ENCODE peak calls at places on chromosome 5, in ten cellular contexts. One of them, this sample, is unnamed.

GRCh38 chr5:151592855-151593408 is 1.8 kb upstream of the FAT2 start:
- DNase-seq in cardiac fibroblast: peak; percentile 31
- DNase-seq in progenitor cell of endocrine pancreas: no peak
- DNase-seq in IMR-90: no peak
- DNase-seq in foreskin fibroblast: no peak
- DNase-seq in nephron progenitor cell: peak; percentile 38
- DNase-seq in MM.1S: no peak
- DNase-seq in esophagus muscularis mucosa: no peak
- DNase-seq in A673: no peak
- DNase-seq in lower leg skin: no peak
- DNase-seq in this sample: no peak

GRCh38 chr5:68505917-68506860 is 290.6 kb downstream of the PIK3R1 start:
- DNase-seq in cardiac fibroblast: peak; percentile 59
- DNase-seq in progenitor cell of endocrine pancreas: no peak
- DNase-seq in IMR-90: peak; percentile 67
- DNase-seq in foreskin fibroblast: peak; percentile 84
- DNase-seq in nephron progenitor cell: no peak
- DNase-seq in MM.1S: no peak
- DNase-seq in esophagus muscularis mucosa: no peak
- DNase-seq in A673: peak; percentile 52
- DNase-seq in lower leg skin: no peak
- DNase-seq in this sample: no peak

GRCh38 chr5:135332519-135333150 is 66.4 kb downstream of the MACROH2A1 start:
- DNase-seq in cardiac fibroblast: peak; percentile 76
- DNase-seq in progenitor cell of endocrine pancreas: no peak
- DNase-seq in IMR-90: peak; percentile 77
- DNase-seq in foreskin fibroblast: peak; percentile 79
- DNase-seq in nephron progenitor cell: no peak
- DNase-seq in MM.1S: peak; percentile 31
- DNase-seq in esophagus muscularis mucosa: no peak
- DNase-seq in A673: peak; percentile 62
- DNase-seq in lower leg skin: no peak
- DNase-seq in this sample: no peak

GRCh38 chr5:54515634-54516033 is 1.9 kb upstream of the SNX18 start:
- DNase-seq in cardiac fibroblast: no peak
- DNase-seq in progenitor cell of endocrine pancreas: no peak
- DNase-seq in IMR-90: no peak
- DNase-seq in foreskin fibroblast: no peak
- DNase-seq in nephron progenitor cell: no peak
- DNase-seq in MM.1S: no peak
- DNase-seq in esophagus muscularis mucosa: no peak
- DNase-seq in A673: peak; percentile 46
- DNase-seq in lower leg skin: peak; percentile 76
- DNase-seq in this sample: no peak

GRCh38 chr5:8842906-8843590 is 702.8 kb downstream of the SEMA5A start:
- DNase-seq in cardiac fibroblast: peak; percentile 53
- DNase-seq in progenitor cell of endocrine pancreas: no peak
- DNase-seq in IMR-90: peak; percentile 60
- DNase-seq in foreskin fibroblast: peak; percentile 92
- DNase-seq in nephron progenitor cell: no peak
- DNase-seq in MM.1S: no peak
- DNase-seq in esophagus muscularis mucosa: no peak
- DNase-seq in A673: no peak
- DNase-seq in lower leg skin: no peak
- DNase-seq in this sample: no peak

GRCh38 chr5:181181650-181182565 is 23.1 kb downstream of the TRIM7 start:
- DNase-seq in cardiac fibroblast: peak; percentile 80
- DNase-seq in progenitor cell of endocrine pancreas: peak; percentile 35
- DNase-seq in IMR-90: peak; percentile 65
- DNase-seq in foreskin fibroblast: peak; percentile 87
- DNase-seq in nephron progenitor cell: peak; percentile 66
- DNase-seq in MM.1S: peak; percentile 82
- DNase-seq in esophagus muscularis mucosa: no peak
- DNase-seq in A673: peak; percentile 57
- DNase-seq in lower leg skin: no peak
- DNase-seq in this sample: no peak

GRCh38 chr5:83877911-83878706 is 157.5 kb upstream of the HAPLN1 start:
- DNase-seq in cardiac fibroblast: peak; percentile 55
- DNase-seq in progenitor cell of endocrine pancreas: no peak
- DNase-seq in IMR-90: peak; percentile 59
- DNase-seq in foreskin fibroblast: peak; percentile 1
- DNase-seq in nephron progenitor cell: no peak
- DNase-seq in MM.1S: no peak
- DNase-seq in esophagus muscularis mucosa: no peak
- DNase-seq in A673: no peak
- DNase-seq in lower leg skin: no peak
- DNase-seq in this sample: peak; percentile 59

GRCh38 chr5:174731214-174732039 is 7.0 kb downstream of the MSX2 start:
- DNase-seq in cardiac fibroblast: no peak
- DNase-seq in progenitor cell of endocrine pancreas: no peak
- DNase-seq in IMR-90: no peak
- DNase-seq in foreskin fibroblast: no peak
- DNase-seq in nephron progenitor cell: no peak
- DNase-seq in MM.1S: no peak
- DNase-seq in esophagus muscularis mucosa: no peak
- DNase-seq in A673: no peak
- DNase-seq in lower leg skin: no peak
- DNase-seq in this sample: no peak

GRCh38 chr5:122981846-122982245 is 54.7 kb downstream of the PPIC start:
- DNase-seq in cardiac fibroblast: peak; percentile 32
- DNase-seq in progenitor cell of endocrine pancreas: no peak
- DNase-seq in IMR-90: no peak
- DNase-seq in foreskin fibroblast: no peak
- DNase-seq in nephron progenitor cell: no peak
- DNase-seq in MM.1S: no peak
- DNase-seq in esophagus muscularis mucosa: no peak
- DNase-seq in A673: no peak
- DNase-seq in lower leg skin: no peak
- DNase-seq in this sample: no peak

GRCh38 chr5:83031391-83031790 is 45.8 kb downstream of the TMEM167A start:
- DNase-seq in cardiac fibroblast: no peak
- DNase-seq in progenitor cell of endocrine pancreas: no peak
- DNase-seq in IMR-90: no peak
- DNase-seq in foreskin fibroblast: no peak
- DNase-seq in nephron progenitor cell: no peak
- DNase-seq in MM.1S: no peak
- DNase-seq in esophagus muscularis mucosa: no peak
- DNase-seq in A673: no peak
- DNase-seq in lower leg skin: no peak
- DNase-seq in this sample: peak; percentile 26

GRCh38 chr5:32343058-32343672 is 30.4 kb upstream of the MTMR12 start:
- DNase-seq in cardiac fibroblast: no peak
- DNase-seq in progenitor cell of endocrine pancreas: no peak
- DNase-seq in IMR-90: no peak
- DNase-seq in foreskin fibroblast: no peak
- DNase-seq in nephron progenitor cell: no peak
- DNase-seq in MM.1S: no peak
- DNase-seq in esophagus muscularis mucosa: no peak
- DNase-seq in A673: no peak
- DNase-seq in lower leg skin: no peak
- DNase-seq in this sample: no peak

GRCh38 chr5:152178350-152178699 is 226.8 kb downstream of the NMUR2 start:
- DNase-seq in cardiac fibroblast: no peak
- DNase-seq in progenitor cell of endocrine pancreas: no peak
- DNase-seq in IMR-90: no peak
- DNase-seq in foreskin fibroblast: no peak
- DNase-seq in nephron progenitor cell: no peak
- DNase-seq in MM.1S: no peak
- DNase-seq in esophagus muscularis mucosa: no peak
- DNase-seq in A673: no peak
- DNase-seq in lower leg skin: no peak
- DNase-seq in this sample: no peak

GRCh38 chr5:73986729-73987128 is 360.7 kb downstream of the ARHGEF28 start:
- DNase-seq in cardiac fibroblast: no peak
- DNase-seq in progenitor cell of endocrine pancreas: no peak
- DNase-seq in IMR-90: no peak
- DNase-seq in foreskin fibroblast: no peak
- DNase-seq in nephron progenitor cell: no peak
- DNase-seq in MM.1S: no peak
- DNase-seq in esophagus muscularis mucosa: no peak
- DNase-seq in A673: no peak
- DNase-seq in lower leg skin: no peak
- DNase-seq in this sample: no peak

GRCh38 chr5:73983661-73984060 is 357.7 kb downstream of the ARHGEF28 start:
- DNase-seq in cardiac fibroblast: no peak
- DNase-seq in progenitor cell of endocrine pancreas: no peak
- DNase-seq in IMR-90: no peak
- DNase-seq in foreskin fibroblast: no peak
- DNase-seq in nephron progenitor cell: no peak
- DNase-seq in MM.1S: no peak
- DNase-seq in esophagus muscularis mucosa: peak; percentile 66
- DNase-seq in A673: no peak
- DNase-seq in lower leg skin: no peak
- DNase-seq in this sample: no peak

GRCh38 chr5:73981696-73982095 is 355.7 kb downstream of the ARHGEF28 start:
- DNase-seq in cardiac fibroblast: no peak
- DNase-seq in progenitor cell of endocrine pancreas: no peak
- DNase-seq in IMR-90: no peak
- DNase-seq in foreskin fibroblast: no peak
- DNase-seq in nephron progenitor cell: no peak
- DNase-seq in MM.1S: no peak
- DNase-seq in esophagus muscularis mucosa: peak; percentile 42
- DNase-seq in A673: no peak
- DNase-seq in lower leg skin: no peak
- DNase-seq in this sample: no peak

GRCh38 chr5:73987915-73988314 is 361.9 kb downstream of the ARHGEF28 start:
- DNase-seq in cardiac fibroblast: no peak
- DNase-seq in progenitor cell of endocrine pancreas: no peak
- DNase-seq in IMR-90: no peak
- DNase-seq in foreskin fibroblast: no peak
- DNase-seq in nephron progenitor cell: no peak
- DNase-seq in MM.1S: no peak
- DNase-seq in esophagus muscularis mucosa: no peak
- DNase-seq in A673: no peak
- DNase-seq in lower leg skin: no peak
- DNase-seq in this sample: no peak

DNA sequence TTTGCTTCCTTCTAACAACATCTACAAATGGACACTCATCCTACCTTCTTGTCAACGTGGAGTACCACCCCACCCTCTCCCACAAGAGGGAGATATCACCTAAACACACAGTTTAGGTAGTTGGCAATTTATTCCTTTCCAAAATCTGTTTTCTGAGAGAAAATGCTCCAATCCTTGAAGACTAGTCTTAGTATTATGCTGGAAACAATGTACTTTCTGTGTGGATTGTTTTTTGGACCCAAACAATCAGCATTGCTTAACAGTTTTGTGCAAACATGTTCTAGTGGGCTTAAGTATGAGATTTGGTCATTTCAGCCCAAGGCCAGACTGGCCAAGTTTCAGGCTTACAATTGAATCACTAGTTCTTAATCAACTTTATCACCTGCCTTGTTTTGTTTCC is 359.1 kb downstream of the ARHGEF28 start:
- DNase-seq in cardiac fibroblast: peak; percentile 38
- DNase-seq in progenitor cell of endocrine pancreas: no peak
- DNase-seq in IMR-90: peak; percentile 45
- DNase-seq in foreskin fibroblast: peak; percentile 26
- DNase-seq in nephron progenitor cell: no peak
- DNase-seq in MM.1S: no peak
- DNase-seq in esophagus muscularis mucosa: peak; percentile 39
- DNase-seq in A673: peak; percentile 13
- DNase-seq in lower leg skin: no peak
- DNase-seq in this sample: no peak
- TF ChIP-seq CTCF in cardiac fibroblast: peak; percentile 33
- TF ChIP-seq CTCF in progenitor cell of endocrine pancreas: peak; percentile 47
- TF ChIP-seq CTCF in IMR-90: peak; percentile 43
- TF ChIP-seq CTCF in foreskin fibroblast: peak; percentile 41
- TF ChIP-seq CTCF in nephron progenitor cell: no peak
- TF ChIP-seq CTCF in MM.1S: no peak
- TF ChIP-seq CTCF in esophagus muscularis mucosa: no peak
- TF ChIP-seq CTCF in A673: peak; percentile 27
- TF ChIP-seq CTCF in lower leg skin: no peak
- TF ChIP-seq CTCF in this sample: peak; percentile 35

GRCh38 chr5:127875235-127876021 is 172.2 kb downstream of the CCDC192 start:
- DNase-seq in cardiac fibroblast: peak; percentile 78
- DNase-seq in progenitor cell of endocrine pancreas: peak; percentile 11
- DNase-seq in IMR-90: peak; percentile 52
- DNase-seq in foreskin fibroblast: peak; percentile 78
- DNase-seq in nephron progenitor cell: peak; percentile 54
- DNase-seq in MM.1S: peak; percentile 90
- DNase-seq in esophagus muscularis mucosa: no peak
- DNase-seq in A673: peak; percentile 62
- DNase-seq in lower leg skin: no peak
- DNase-seq in this sample: no peak
- TF ChIP-seq CTCF in cardiac fibroblast: peak; percentile 19
- TF ChIP-seq CTCF in progenitor cell of endocrine pancreas: peak; percentile 54
- TF ChIP-seq CTCF in IMR-90: peak; percentile 41
- TF ChIP-seq CTCF in foreskin fibroblast: no peak
- TF ChIP-seq CTCF in nephron progenitor cell: no peak
- TF ChIP-seq CTCF in MM.1S: peak; percentile 58
- TF ChIP-seq CTCF in esophagus muscularis mucosa: peak; percentile 23
- TF ChIP-seq CTCF in A673: peak; percentile 47
- TF ChIP-seq CTCF in lower leg skin: no peak
- TF ChIP-seq CTCF in this sample: no peak

DNA sequence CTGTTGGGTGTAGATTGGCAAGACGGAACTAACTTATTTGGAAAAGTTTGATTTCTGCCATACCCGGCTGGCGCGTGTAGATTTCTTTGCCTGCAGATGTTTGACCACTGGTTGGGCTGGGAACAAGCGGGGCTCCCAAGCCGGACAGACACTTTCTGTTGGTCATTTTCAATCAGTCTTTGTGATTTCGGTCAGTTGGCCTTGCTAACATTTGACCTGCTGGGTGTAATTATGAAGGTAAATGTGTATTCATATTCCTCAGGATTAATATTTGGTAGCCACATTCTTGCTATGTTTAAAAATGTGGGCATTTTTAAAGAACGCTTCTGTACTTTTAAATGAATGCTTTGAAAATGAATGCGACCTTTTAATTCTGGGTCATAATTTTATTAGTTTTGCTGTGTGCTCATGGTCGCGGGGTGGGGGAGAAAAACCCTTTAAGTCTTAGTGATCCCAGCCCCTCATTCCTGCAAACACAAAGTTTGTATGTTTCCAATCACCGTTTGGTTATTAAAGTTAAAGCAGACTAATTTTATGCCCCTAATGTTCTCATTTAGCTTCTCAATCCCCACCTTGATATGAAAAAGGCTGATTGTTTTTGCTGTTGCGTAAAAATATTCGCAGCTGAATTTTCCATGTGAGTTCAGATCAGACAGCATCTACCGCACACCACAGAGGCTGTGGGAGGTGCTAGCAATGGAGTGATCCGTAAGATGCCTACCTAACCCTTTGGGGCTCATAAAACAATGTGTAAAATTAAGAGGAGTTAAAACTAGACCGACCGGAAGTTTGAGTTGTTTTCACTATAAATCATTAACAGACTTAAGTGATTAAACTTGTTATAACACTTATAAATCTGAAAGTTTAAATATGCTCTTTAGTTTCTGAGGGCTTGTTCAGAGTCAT is 1.5 kb downstream of the RASGRF2 start:
- DNase-seq in cardiac fibroblast: no peak
- DNase-seq in progenitor cell of endocrine pancreas: no peak
- DNase-seq in IMR-90: peak; percentile 23
- DNase-seq in foreskin fibroblast: peak; percentile 31
- DNase-seq in nephron progenitor cell: peak; percentile 10
- DNase-seq in MM.1S: no peak
- DNase-seq in esophagus muscularis mucosa: no peak
- DNase-seq in A673: peak; percentile 78
- DNase-seq in lower leg skin: no peak
- DNase-seq in this sample: no peak
- TF ChIP-seq CTCF in cardiac fibroblast: no peak
- TF ChIP-seq CTCF in progenitor cell of endocrine pancreas: no peak
- TF ChIP-seq CTCF in IMR-90: no peak
- TF ChIP-seq CTCF in foreskin fibroblast: no peak
- TF ChIP-seq CTCF in nephron progenitor cell: no peak
- TF ChIP-seq CTCF in MM.1S: no peak
- TF ChIP-seq CTCF in esophagus muscularis mucosa: no peak
- TF ChIP-seq CTCF in A673: no peak
- TF ChIP-seq CTCF in lower leg skin: no peak
- TF ChIP-seq CTCF in this sample: no peak

GRCh38 chr5:36507332-36507952 is 99.0 kb upstream of the SLC1A3 start:
- DNase-seq in cardiac fibroblast: peak; percentile 76
- DNase-seq in progenitor cell of endocrine pancreas: peak; percentile 66
- DNase-seq in IMR-90: peak; percentile 57
- DNase-seq in foreskin fibroblast: peak; percentile 87
- DNase-seq in nephron progenitor cell: peak; percentile 80
- DNase-seq in MM.1S: peak; percentile 62
- DNase-seq in esophagus muscularis mucosa: no peak
- DNase-seq in A673: peak; percentile 85
- DNase-seq in lower leg skin: peak; percentile 96
- DNase-seq in this sample: peak; percentile 9
- TF ChIP-seq CTCF in cardiac fibroblast: peak; percentile 86
- TF ChIP-seq CTCF in progenitor cell of endocrine pancreas: peak; percentile 85
- TF ChIP-seq CTCF in IMR-90: peak; percentile 78
- TF ChIP-seq CTCF in foreskin fibroblast: peak; percentile 83
- TF ChIP-seq CTCF in nephron progenitor cell: peak; percentile 82
- TF ChIP-seq CTCF in MM.1S: peak; percentile 89
- TF ChIP-seq CTCF in esophagus muscularis mucosa: peak; percentile 89
- TF ChIP-seq CTCF in A673: peak; percentile 88
- TF ChIP-seq CTCF in lower leg skin: no peak
- TF ChIP-seq CTCF in this sample: peak; percentile 82